ENCODE peak calls at places on chromosomes 5 and 9, in five cellular contexts. V is Peyer's patch, N is GM23338, W is fibroblast of lung, R is MM.1S. B is an unnamed sample.

GRCh38 chr5:88818296-88818695 is 64.7 kb downstream of the MEF2C start:
- DNase-seq in V (no peak), N (no peak), W (no peak), R (peak; percentile 73), B (no peak)

GRCh38 chr5:38079625-38080402 is 178.5 kb upstream of the EGFLAM start:
- DNase-seq in V (no peak), N (no peak), W (no peak), R (no peak), B (no peak)

GRCh38 chr5:151388960-151389359 is 41.6 kb upstream of the SLC36A2 start:
- DNase-seq in V (no peak), N (no peak), W (no peak), R (no peak), B (no peak)

GRCh38 chr9:92954078-92954861 is 6.9 kb downstream of the FGD3 start:
- DNase-seq in V (no peak), N (no peak), W (no peak), R (peak; percentile 65), B (peak; percentile 84)

GRCh38 chr9:110538621-110539020 is 40.9 kb downstream of the SVEP1 start:
- DNase-seq in V (no peak), N (no peak), W (no peak), R (no peak), B (no peak)

GRCh38 chr5:139282195-139282557 is 11.4 kb upstream of the MATR3 start:
- DNase-seq in V (no peak), N (no peak), W (peak; percentile 52), R (no peak), B (peak; percentile 65)

GRCh38 chr9:31669311-31669710 is 715.1 kb upstream of the ACO1 start:
- DNase-seq in V (no peak), N (no peak), W (no peak), R (no peak), B (no peak)

GRCh38 chr5:153458266-153458665 is 32.2 kb upstream of the GRIA1 start:
- DNase-seq in V (no peak), N (no peak), W (no peak), R (no peak), B (no peak)

GRCh38 chr5:62371409-62371808 is 32.3 kb downstream of the DIMT1 start:
- DNase-seq in V (no peak), N (no peak), W (no peak), R (no peak), B (peak; percentile 12)

GRCh38 chr5:97131139-97131710 is 11.2 kb downstream of the LIX1 start:
- DNase-seq in V (no peak), N (no peak), W (peak; percentile 39), R (no peak), B (no peak)

GRCh38 chr5:1351156-1351555 is 6.3 kb upstream of the CLPTM1L start:
- DNase-seq in V (no peak), N (no peak), W (no peak), R (no peak), B (no peak)

GRCh38 chr5:89697581-89697980 is 712.0 kb downstream of the CETN3 start:
- DNase-seq in V (no peak), N (no peak), W (no peak), R (no peak), B (no peak)

GRCh38 chr9:16869961-16870605 is 387 bp downstream of the BNC2 start:
- DNase-seq in V (peak; percentile 56), N (peak; percentile 54), W (no peak), R (no peak), B (no peak)

GRCh38 chr9:16871358-16872151 is 1.1 kb upstream of the BNC2 start:
- DNase-seq in V (peak; percentile 62), N (peak; percentile 78), W (peak; percentile 94), R (peak; percentile 57), B (peak; percentile 31)

GRCh38 chr9:16869140-16869903 is 1.1 kb downstream of the BNC2 start:
- DNase-seq in V (no peak), N (peak; percentile 69), W (peak; percentile 64), R (no peak), B (no peak)

GRCh38 chr9:16868706-16869105 is 1.8 kb downstream of the BNC2 start:
- DNase-seq in V (no peak), N (no peak), W (peak; percentile 60), R (no peak), B (no peak)

GRCh38 chr9:16870606-16871357 is at the start of gene BNC2:
- DNase-seq in V (peak; percentile 66), N (peak; percentile 89), W (peak; percentile 71), R (peak; percentile 40), B (no peak)
- TF ChIP-seq CTCF in V (no peak), N (peak; percentile 22), W (no peak), R (no peak), B (no peak)

GRCh38 chr9:121651014-121651294 is 480 bp upstream of the DAB2IP start:
- DNase-seq in V (no peak), N (no peak), W (no peak), R (no peak), B (no peak)
- H3K4me3 ChIP-seq in V (peak overlapping the region; percentile 42), N (peak overlapping the region; percentile 81), W (no peak overlapping the region), R (no peak overlapping the region), B (peak overlapping the region; percentile 29)

GRCh38 chr5:145221416-145221815 is 613.7 kb downstream of the PRELID2 start:
- DNase-seq in V (no peak), N (no peak), W (no peak), R (no peak), B (no peak)
- TF ChIP-seq CTCF in V (no peak), N (no peak), W (no peak), R (no peak), B (no peak)

GRCh38 chr9:83721509-83721908 is 13.8 kb upstream of the UBQLN1 start:
- DNase-seq in V (no peak), N (no peak), W (no peak), R (no peak), B (no peak)
- H3K4me3 ChIP-seq in V (no peak overlapping the region), N (no peak overlapping the region), W (no peak overlapping the region), R (no peak overlapping the region), B (no peak overlapping the region)

DNA sequence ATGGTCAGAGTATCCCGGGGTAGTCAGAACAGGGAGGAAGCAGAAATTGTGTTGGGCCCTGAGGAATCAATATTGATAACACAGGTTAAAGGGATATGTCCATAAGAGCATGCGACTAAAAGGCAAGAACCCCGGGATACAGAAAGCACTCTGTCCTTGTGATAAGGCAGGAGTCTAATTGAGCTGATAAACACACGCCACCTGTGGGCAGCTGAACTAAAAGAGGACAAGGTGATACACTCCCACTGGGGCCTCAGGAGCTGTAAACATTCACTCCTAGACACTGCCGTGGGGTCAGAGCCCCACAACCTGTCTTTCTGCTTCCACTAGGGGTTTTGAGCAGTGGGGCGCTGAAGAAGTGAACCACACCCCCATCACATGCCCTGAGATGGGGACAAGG is 144.7 kb upstream of the MPDZ start:
- DNase-seq in V (no peak), N (peak; percentile 16), W (no peak), R (no peak), B (no peak)
- TF ChIP-seq CTCF in V (no peak), N (peak; percentile 47), W (no peak), R (no peak), B (peak; percentile 17)

GRCh38 chr9:19102631-19103345 is at the start of gene HAUS6:
- DNase-seq in V (peak; percentile 94), N (peak; percentile 99), W (peak; percentile 98), R (peak; percentile 87), B (peak; percentile 94)

GRCh38 chr9:19104528-19105282 is 2.0 kb upstream of the HAUS6 start:
- DNase-seq in V (no peak), N (no peak), W (no peak), R (no peak), B (no peak)

GRCh38 chr9:19102181-19102630 is 498 bp downstream of the HAUS6 start:
- DNase-seq in V (peak; percentile 58), N (peak; percentile 50), W (no peak), R (peak; percentile 25), B (no peak)

GRCh38 chr9:19101203-19101602 is 1.5 kb downstream of the HAUS6 start:
- DNase-seq in V (no peak), N (no peak), W (no peak), R (no peak), B (no peak)
- H3K4me3 ChIP-seq in V (no peak overlapping the region), N (peak overlapping the region; percentile 100), W (peak overlapping the region; percentile 9), R (no peak overlapping the region), B (peak overlapping the region; percentile 4)